ENCODE peak calls at places on chromosomes 7 and 10, in five cellular contexts. K is GM12865, V is progenitor cell of endocrine pancreas, T is RWPE2, P is endodermal cell. U is an unnamed sample.

GRCh38 chr7:8638076-8638475 is 204.7 kb downstream of the NXPH1 start:
- DNase-seq in V (no peak), P (peak), T (no peak), K (no peak), U (no peak)

GRCh38 chr7:139071683-139072082 is 35.8 kb upstream of the ZC3HAV1L start:
- DNase-seq in V (no peak), P (no peak), T (no peak), K (no peak), U (no peak)

GRCh38 chr7:33262476-33262875 is 133.1 kb downstream of the BBS9 start:
- DNase-seq in T (no peak), K (no peak), P (no peak), V (no peak), U (no peak)

GRCh38 chr10:125797999-125798662 is 22.5 kb upstream of the MMP21 start:
- DNase-seq in V (no peak), T (no peak), K (no peak), P (no peak), U (no peak)

GRCh38 chr7:50349963-50350944 is 45.7 kb downstream of the IKZF1 start:
- DNase-seq in K (peak), V (no peak), P (peak), T (no peak), U (no peak)

GRCh38 chr10:71297343-71297742 is 21.7 kb upstream of the SLC29A3 start:
- DNase-seq in T (no peak), K (no peak), V (no peak), P (no peak), U (no peak)

GRCh38 chr10:104322416-104322782 is 15.9 kb downstream of the ITPRIP start:
- DNase-seq in T (no peak), V (no peak), P (peak), K (peak), U (no peak)

GRCh38 chr10:6070647-6071046 is 8.5 kb upstream of the IL2RA start:
- DNase-seq in V (no peak), P (no peak), K (no peak), T (no peak), U (no peak)

GRCh38 chr10:97736902-97737769 is at the start of gene ZFYVE27:
- DNase-seq in P (peak), K (peak), V (peak), T (peak), U (peak)

GRCh38 chr10:97196213-97197029 is 10.7 kb upstream of the SLIT1 start:
- DNase-seq in V (peak), K (peak), T (no peak), P (peak), U (no peak)

GRCh38 chr10:58590152-58590551 is 77.5 kb downstream of the BICC1 start:
- DNase-seq in P (no peak), K (no peak), T (no peak), V (no peak), U (no peak)

GRCh38 chr7:85564861-85565630 is 378.2 kb upstream of the SEMA3D start:
- DNase-seq in V (no peak), T (no peak), K (no peak), P (no peak), U (no peak)

GRCh38 chr10:110268931-110269640 is 35.6 kb downstream of the SMNDC1 start:
- DNase-seq in P (no peak), T (no peak), V (no peak), K (no peak), U (no peak)

GRCh38 chr10:55287346-55287745 is 486.3 kb upstream of the PCDH15 start:
- DNase-seq in P (no peak), V (no peak), K (no peak), T (no peak), U (no peak)

GRCh38 chr7:112462236-112462635 is 12.0 kb downstream of the IFRD1 start:
- DNase-seq in T (no peak), V (no peak), K (no peak), P (no peak), U (no peak)

GRCh38 chr10:68876919-68877250 is 24.2 kb upstream of the DDX50 start:
- DNase-seq in V (no peak), T (no peak), P (no peak), K (no peak), U (no peak)

GRCh38 chr7:75807452-75807851 is 6.2 kb downstream of the CCL24 start:
- DNase-seq in P (no peak), V (no peak), T (no peak), K (no peak), U (no peak)

GRCh38 chr7:27782849-27783248 is 42.9 kb downstream of the TAX1BP1 start:
- DNase-seq in P (no peak), K (no peak), T (no peak), V (no peak), U (no peak)

GRCh38 chr10:132627736-132628512 is 90.3 kb downstream of the INPP5A start:
- DNase-seq in P (no peak), V (no peak), K (no peak), T (peak), U (no peak)

GRCh38 chr7:2523461-2523905 is 3.9 kb downstream of the LFNG start:
- DNase-seq in P (peak), K (no peak), T (no peak), V (no peak), U (no peak)

GRCh38 chr10:102752934-102753664 is 9.4 kb downstream of the WBP1L start:
- DNase-seq in T (no peak), K (peak), V (no peak), P (peak), U (no peak)

GRCh38 chr10:86287966-86288579 is 78.5 kb downstream of the GRID1 start:
- DNase-seq in T (peak), K (peak), V (no peak), P (peak), U (peak)

GRCh38 chr10:132860527-132860926 is 74.6 kb upstream of the NKX6-2 start:
- DNase-seq in T (peak), K (no peak), V (no peak), P (peak), U (peak)

DNA sequence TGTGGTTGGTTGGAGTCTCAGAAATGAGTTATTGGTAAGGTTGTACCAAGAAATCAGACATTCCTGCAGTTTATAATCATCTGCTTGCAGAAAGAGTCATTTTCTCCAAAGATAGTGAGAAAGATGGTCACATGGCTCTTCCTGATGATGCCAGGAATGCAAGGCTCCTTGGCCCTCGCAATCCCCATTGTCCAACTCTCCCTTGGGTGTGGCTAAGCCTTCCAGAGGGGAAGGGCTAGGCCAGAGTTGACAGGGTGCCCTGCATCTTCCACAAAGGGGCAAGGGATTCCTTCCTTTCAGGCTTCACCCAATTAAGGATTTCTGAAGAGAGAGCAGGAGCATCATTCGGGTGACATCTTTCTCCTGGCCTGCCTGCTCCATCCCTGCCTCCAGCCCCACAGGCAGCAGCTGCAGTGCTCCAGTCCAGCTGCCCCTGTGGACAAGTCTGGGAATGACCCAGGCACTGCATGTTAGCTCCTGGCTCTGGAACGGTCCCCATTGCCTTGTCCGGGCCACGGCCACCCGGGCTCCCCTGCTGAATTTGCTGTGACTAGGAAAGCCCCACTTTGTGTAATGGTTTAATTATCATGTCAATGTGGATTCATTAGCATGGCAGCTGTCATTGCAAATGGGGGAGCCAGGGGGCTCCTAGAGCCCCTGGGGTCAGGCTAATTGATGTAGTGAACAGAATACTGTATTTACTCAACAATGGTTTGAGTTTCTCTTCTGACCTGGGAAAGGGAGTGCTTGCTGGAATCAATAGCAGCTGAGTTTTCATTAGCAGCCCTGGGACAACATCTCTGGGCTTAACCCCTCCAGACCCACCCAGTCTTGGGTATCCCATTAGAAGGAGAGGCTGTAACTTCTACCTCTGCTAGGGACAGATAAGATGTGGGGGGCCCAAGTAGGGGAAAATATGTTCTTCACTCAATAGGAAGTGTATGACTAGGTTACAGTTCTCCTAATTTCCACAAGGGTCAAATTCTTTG is 112.6 kb upstream of the TBX20 start:
- DNase-seq in K (no peak), P (peak), V (no peak), T (no peak), U (no peak)
- TF ChIP-seq CTCF in K (no peak), P (peak), V (no peak), T (no peak), U (no peak)

GRCh38 chr10:118955531-118956252 is 73.8 kb upstream of the NANOS1 start:
- DNase-seq in P (peak), T (no peak), V (no peak), K (peak), U (no peak)
- TF ChIP-seq CTCF in P (peak), T (no peak), V (no peak), K (no peak), U (no peak)

DNA sequence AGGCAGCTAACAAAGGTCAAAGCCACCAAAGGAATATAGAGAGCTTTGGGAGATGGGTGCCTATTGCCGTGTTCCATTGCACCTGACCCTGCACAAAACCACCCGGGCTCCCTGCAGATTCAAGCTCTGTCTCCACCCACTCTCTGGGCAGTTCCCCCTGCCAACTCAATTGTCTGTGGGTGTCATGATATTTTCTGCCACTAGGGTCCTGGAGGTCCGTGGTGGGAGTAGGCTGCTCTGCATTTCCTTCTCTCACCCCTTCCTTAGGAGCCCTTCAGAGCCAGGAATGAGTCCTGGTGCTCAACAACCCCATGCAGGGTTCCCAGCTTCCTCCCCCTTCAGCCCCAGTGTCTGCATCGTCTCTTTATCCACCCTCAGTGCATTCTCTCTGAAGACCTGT is 34.1 kb downstream of the PNLIPRP2 start:
- DNase-seq in P (peak), K (peak), V (no peak), T (no peak), U (no peak)
- TF ChIP-seq CTCF in P (peak), K (peak), V (peak), T (no peak), U (peak)

DNA sequence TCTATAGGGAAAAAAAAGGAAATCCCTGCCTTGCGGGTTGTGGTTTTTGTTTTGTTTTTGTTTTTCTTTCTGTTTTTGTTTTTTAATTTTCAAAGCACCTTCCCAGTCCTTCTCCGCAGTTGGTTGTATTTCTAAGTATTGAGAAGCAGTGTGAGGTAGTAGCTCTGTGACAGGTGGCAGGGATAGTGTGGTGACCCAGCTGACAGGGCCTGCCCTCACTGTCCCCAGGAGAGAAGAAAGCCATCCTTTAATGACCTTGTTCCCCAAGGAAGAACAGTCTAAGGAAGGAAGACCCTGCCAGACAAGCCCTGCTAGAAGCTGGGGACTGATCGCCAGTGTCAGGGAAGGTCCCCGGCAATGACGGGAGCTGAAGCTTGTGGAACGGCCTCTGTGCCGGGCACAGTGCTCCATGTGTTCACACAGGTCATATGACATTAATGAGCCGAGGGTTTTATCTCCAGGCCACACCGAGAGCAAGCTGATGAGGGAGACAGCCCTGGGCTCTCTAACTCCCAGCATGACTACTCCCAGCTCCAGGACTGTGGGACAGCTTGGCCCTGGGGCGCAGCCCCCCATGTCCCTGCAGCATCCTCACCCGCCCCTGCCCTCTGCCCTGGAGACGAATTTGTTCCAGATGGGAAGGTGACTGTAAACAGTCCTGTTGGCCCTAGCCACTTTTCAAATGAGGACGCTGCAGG is 69.0 kb upstream of the LRRC18 start:
- DNase-seq in T (no peak), P (peak), K (no peak), V (no peak), U (no peak)
- TF ChIP-seq CTCF in T (no peak), P (no peak), K (no peak), V (no peak), U (no peak)

GRCh38 chr7:96224682-96225081 is 97.2 kb downstream of the SLC25A13 start:
- DNase-seq in K (no peak), V (no peak), P (peak), T (no peak), U (no peak)
- TF ChIP-seq CTCF in K (no peak), V (no peak), P (peak), T (no peak), U (peak)

U was measured in chondrocyte.